ENCODE peak calls at places on chromosome 15, in ten cellular contexts. K is PC-3; M is lung; C is AG09309; A is astrocyte; H is neural crest cell; I is cardiac fibroblast; F is GM06990; Z is CD8-positive, alpha-beta T cell; G is progenitor cell of endocrine pancreas. E is an unnamed sample.

GRCh38 chr15:81334768-81335447 is 11.0 kb upstream of the STARD5 start:
- DNase-seq in K (no peak), M (no peak), C (peak), A (peak), H (no peak), I (peak), F (no peak), Z (no peak), G (no peak), E (no peak)

GRCh38 chr15:39685999-39686613 is 96.5 kb downstream of the FSIP1 start:
- DNase-seq in K (peak), M (no peak), C (no peak), A (peak), H (peak), I (peak), F (no peak), Z (peak), G (peak), E (no peak)

GRCh38 chr15:66644815-66645345 is 57.2 kb upstream of the SMAD6 start:
- DNase-seq in K (no peak), M (no peak), C (no peak), A (peak), H (no peak), I (peak), F (no peak), Z (no peak), G (no peak), E (no peak)

GRCh38 chr15:90683876-90684275 is 33.3 kb upstream of the BLM start:
- DNase-seq in K (no peak), M (no peak), C (no peak), A (peak), H (no peak), I (no peak), F (no peak), Z (no peak), G (no peak), E (no peak)

GRCh38 chr15:33179874-33180273 is 14.6 kb downstream of the FMN1 start:
- DNase-seq in K (no peak), M (no peak), C (no peak), A (no peak), H (no peak), I (no peak), F (no peak), Z (no peak), G (no peak), E (no peak)

GRCh38 chr15:36959746-36960145 is 140.6 kb downstream of the MEIS2 start:
- DNase-seq in K (no peak), M (no peak), C (no peak), A (peak), H (no peak), I (no peak), F (no peak), Z (no peak), G (no peak), E (no peak)

GRCh38 chr15:83570756-83571155 is 83.2 kb upstream of the ADAMTSL3 start:
- DNase-seq in K (no peak), M (no peak), C (no peak), A (no peak), H (no peak), I (no peak), F (no peak), Z (no peak), G (no peak), E (no peak)

GRCh38 chr15:99029358-99029871 is 21.8 kb upstream of the PGPEP1L start:
- DNase-seq in K (peak), M (no peak), C (no peak), A (no peak), H (no peak), I (no peak), F (no peak), Z (no peak), G (no peak), E (no peak)

GRCh38 chr15:52295421-52295991 is at the start of gene MYO5C:
- DNase-seq in K (peak), M (peak), C (no peak), A (peak), H (peak), I (peak), F (no peak), Z (no peak), G (peak), E (peak)

GRCh38 chr15:96896766-96897165 is 566.3 kb downstream of the NR2F2 start:
- DNase-seq in K (no peak), M (no peak), C (no peak), A (no peak), H (no peak), I (no peak), F (no peak), Z (no peak), G (no peak), E (no peak)

GRCh38 chr15:76968310-76968709 is 26.6 kb upstream of the PSTPIP1 start:
- DNase-seq in K (no peak), M (no peak), C (no peak), A (no peak), H (no peak), I (peak), F (no peak), Z (no peak), G (no peak), E (no peak)

GRCh38 chr15:75639191-75639708 is 774 bp downstream of the IMP3 start:
- DNase-seq in K (peak), M (no peak), C (no peak), A (peak), H (no peak), I (peak), F (no peak), Z (no peak), G (no peak), E (no peak)

GRCh38 chr15:75641603-75642002 is 1.6 kb upstream of the IMP3 start:
- DNase-seq in K (no peak), M (no peak), C (no peak), A (no peak), H (no peak), I (no peak), F (no peak), Z (no peak), G (no peak), E (no peak)

GRCh38 chr15:75639709-75640482 is at the start of gene IMP3:
- DNase-seq in K (peak), M (peak), C (peak), A (peak), H (peak), I (peak), F (peak), Z (peak), G (peak), E (peak)

GRCh38 chr15:75641176-75641498 is 1.1 kb upstream of the IMP3 start:
- DNase-seq in K (no peak), M (no peak), C (no peak), A (no peak), H (no peak), I (no peak), F (no peak), Z (no peak), G (no peak), E (no peak)

DNA sequence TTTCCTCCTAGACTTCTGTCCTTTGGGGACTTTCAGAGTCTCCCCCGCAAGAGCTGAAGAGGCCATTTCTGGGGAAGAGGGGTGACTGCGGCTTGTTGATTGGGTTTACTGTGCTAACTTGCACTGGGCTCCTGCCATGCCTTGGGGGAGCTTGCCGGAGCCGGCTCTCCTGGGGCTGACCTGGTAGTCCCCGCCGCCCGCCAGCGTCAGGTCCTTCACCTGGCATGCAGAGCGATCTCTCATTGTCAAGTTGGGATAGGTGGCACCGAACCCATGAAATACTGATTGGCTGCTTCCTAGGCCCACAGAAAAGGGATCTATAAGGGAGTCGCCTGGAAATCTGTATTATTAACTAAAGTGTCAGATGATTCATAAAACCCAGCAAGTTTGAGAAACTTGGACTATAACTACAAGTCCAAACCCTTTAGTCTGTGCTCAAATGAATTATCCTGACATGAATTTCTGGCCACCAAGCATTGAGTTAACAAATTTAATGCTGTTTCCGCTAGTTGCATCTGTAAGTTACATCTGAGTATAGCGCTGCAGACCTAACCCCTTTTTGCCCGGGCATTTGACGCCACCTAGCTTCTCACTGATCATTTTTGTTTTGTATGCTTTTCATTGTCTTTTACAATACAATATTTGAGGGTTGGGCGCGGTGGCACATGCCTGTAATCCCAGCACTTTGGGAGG is 605 bp upstream of the IMP3 start:
- DNase-seq in K (peak), M (no peak), C (no peak), A (peak), H (no peak), I (peak), F (peak), Z (peak), G (no peak), E (no peak)
- TF ChIP-seq CTCF in K (peak), M (peak), C (no peak), A (no peak), H (no peak), I (peak), F (peak), Z (peak), G (no peak), E (no peak)

DNA sequence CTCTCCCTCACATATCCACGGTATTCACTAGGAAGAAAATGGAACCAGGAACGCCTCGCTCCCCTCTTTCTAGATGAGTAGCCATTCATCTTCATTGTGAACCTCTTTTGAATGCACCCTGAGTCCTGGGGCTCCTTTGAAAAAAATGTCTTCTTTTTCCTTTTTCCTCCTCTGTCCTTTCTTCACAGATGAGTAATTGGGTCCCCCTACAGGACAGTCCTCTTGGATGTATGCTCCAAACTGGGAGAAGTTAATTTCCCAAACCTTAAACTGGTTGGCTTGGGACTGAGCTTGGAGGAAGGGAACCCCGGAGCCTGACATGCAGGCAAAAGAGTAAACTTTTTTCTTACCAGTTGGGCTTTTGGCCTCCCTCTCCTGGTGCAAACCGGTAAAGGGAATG is 108.8 kb downstream of the DPH6 start:
- DNase-seq in K (peak), M (no peak), C (no peak), A (no peak), H (no peak), I (peak), F (no peak), Z (no peak), G (no peak), E (no peak)
- TF ChIP-seq CTCF in K (peak), M (no peak), C (peak), A (no peak), H (no peak), I (peak), F (no peak), Z (no peak), G (no peak), E (no peak)

DNA sequence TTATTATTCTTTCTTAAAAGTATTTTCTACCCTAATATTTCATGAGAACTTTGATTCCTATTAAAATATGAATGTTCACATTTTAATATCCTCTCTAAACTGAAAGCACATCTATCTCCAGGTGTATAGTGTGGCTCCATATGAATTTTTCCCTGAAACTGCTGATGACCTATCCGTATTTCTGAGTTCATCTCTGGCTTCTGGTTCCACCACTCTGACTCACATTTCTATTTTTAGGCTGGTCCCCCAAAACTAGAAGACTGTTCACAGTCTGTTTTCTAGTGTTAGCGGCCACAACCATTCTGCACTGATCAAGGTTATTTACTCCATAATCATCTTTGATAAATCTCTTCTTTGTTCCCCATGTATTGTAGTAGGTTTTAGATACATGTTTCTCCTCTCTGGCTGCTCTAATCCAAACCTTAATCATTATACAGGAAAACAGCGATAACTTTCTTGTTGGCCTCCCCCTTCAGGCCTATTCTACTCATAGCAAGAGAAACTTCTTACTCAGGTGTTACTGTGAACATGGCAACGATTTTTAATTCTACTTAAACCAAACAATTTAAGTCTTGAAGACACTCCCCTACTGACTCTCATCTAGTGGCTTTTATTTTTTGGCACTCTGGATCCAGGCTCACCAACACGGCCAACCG is 12.8 kb downstream of the ADPGK start:
- DNase-seq in K (no peak), M (no peak), C (no peak), A (no peak), H (no peak), I (no peak), F (no peak), Z (no peak), G (no peak), E (no peak)
- TF ChIP-seq CTCF in K (peak), M (no peak), C (no peak), A (no peak), H (peak), I (peak), F (peak), Z (no peak), G (peak), E (peak)

DNA sequence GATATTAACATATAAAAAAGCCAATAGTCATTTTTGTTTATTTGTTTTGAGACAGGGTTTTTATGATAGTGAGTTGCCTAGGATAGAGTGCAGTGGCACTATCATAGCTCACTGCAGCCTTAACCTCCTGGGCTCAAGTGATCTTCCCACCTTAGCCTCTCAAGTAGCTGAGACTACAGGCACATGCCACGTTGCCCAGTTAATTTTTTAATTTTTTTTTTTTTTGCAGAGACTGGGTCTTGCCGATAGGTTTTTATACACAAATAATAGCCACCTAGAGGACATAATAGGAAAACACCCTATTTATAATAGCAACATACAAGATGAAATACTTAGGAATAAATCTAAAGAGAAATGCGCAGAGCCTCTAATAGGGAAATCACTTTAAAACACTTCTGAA is 13.3 kb downstream of the EIF3J start:
- DNase-seq in K (peak), M (no peak), C (peak), A (peak), H (no peak), I (peak), F (no peak), Z (peak), G (no peak), E (no peak)
- TF ChIP-seq CTCF in K (peak), M (no peak), C (no peak), A (peak), H (peak), I (peak), F (peak), Z (peak), G (peak), E (peak)

DNA sequence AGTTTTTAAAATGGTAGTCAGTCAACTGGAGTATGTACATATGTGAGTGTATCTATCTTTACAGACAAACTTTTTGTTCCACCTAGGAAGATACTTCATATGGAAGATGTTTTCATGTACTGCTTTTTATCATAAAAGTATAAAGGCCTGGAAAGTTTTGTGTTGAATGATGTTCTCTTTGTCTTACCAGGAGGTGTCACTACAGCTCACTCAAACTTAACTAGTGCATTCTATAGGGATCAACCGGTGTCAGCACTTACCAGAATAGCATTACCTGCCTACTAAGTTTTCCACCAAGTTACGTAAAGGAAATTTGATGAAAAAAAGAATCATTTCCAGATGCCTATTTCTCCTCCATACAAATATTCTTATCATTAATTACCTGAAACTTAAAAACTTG is 522.6 kb upstream of the SEMA6D start:
- DNase-seq in K (peak), M (no peak), C (no peak), A (peak), H (no peak), I (peak), F (no peak), Z (no peak), G (no peak), E (no peak)
- TF ChIP-seq CTCF in K (peak), M (no peak), C (peak), A (peak), H (peak), I (peak), F (peak), Z (no peak), G (peak), E (peak)

GRCh38 chr15:60218256-60218655 is 179.5 kb downstream of the ANXA2 start:
- DNase-seq in K (no peak), M (no peak), C (no peak), A (no peak), H (no peak), I (no peak), F (no peak), Z (no peak), G (no peak), E (no peak)
- TF ChIP-seq CTCF in K (no peak), M (no peak), C (no peak), A (no peak), H (no peak), I (no peak), F (no peak), Z (no peak), G (no peak), E (no peak)

DNA sequence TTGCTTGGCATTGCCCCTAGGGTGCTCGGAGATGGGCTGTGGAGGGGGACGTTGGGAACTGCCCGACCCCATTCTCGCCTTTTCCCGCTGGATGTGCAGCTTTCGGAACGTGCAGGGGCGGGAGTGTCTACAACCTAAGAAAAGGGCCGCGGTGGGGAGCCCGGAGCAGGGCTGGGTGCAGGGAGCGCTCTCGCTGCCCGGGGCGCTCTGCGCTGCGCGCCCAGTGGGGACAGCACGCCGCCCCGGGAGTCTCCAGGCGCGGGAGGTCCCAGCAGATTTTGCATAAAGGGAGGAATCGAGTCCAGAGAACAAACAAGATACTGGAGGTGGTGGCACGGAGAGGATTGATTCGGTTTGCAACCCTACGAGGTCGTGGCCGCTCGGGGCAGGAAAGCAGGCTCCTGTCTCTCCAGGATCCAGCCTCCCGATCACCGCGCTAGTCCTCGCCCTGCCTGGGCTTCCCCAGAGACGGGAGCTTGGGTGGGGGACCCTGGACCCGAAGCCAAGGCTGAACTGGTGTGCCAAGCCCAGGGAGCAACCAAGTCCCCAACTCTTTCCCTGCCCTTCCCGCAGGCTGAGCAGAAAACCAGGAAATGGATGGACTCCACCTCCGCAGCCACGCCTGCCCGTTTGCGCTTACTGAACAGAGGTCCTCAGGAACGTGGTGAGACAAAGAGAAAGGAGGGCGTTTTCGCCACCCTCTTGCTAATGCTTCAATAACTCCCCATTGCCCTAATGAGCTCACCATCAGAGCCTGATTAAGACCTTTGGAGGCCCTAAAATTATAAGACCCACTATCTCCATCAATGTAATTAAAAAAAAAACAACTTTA is 59.7 kb downstream of the NOX5 start:
- DNase-seq in K (peak), M (peak), C (no peak), A (peak), H (peak), I (peak), F (no peak), Z (no peak), G (peak), E (peak)
- TF ChIP-seq CTCF in K (no peak), M (no peak), C (no peak), A (no peak), H (no peak), I (peak), F (no peak), Z (no peak), G (peak), E (no peak)

E was measured in mesothelial cell of epicardium.